ENCODE peak calls at places on chromosomes 3 and 15, in six cellular contexts. One of them, this sample, is unnamed.

GRCh38 chr3:33732394-33732793 is 14.3 kb upstream of the CLASP2 start:
- DNase-seq in HL-60: no peak
- DNase-seq in breast epithelium: no peak
- DNase-seq in suprapubic skin: no peak
- DNase-seq in Panc1: no peak
- DNase-seq in HepG2: peak; percentile 5
- DNase-seq in this sample: no peak

GRCh38 chr3:16609927-16610580 is 4.8 kb upstream of the DAZL start:
- DNase-seq in suprapubic skin: no peak
- DNase-seq in breast epithelium: no peak
- DNase-seq in HL-60: no peak
- DNase-seq in Panc1: no peak
- DNase-seq in HepG2: no peak
- DNase-seq in this sample: peak; percentile 6

GRCh38 chr15:50353251-50353998 is 1.6 kb downstream of the GABPB1 start:
- DNase-seq in HL-60: peak; percentile 68
- DNase-seq in HepG2: no peak
- DNase-seq in suprapubic skin: no peak
- DNase-seq in breast epithelium: no peak
- DNase-seq in Panc1: no peak
- DNase-seq in this sample: peak; percentile 78

GRCh38 chr3:81666502-81667121 is 94.8 kb downstream of the GBE1 start:
- DNase-seq in HL-60: no peak
- DNase-seq in breast epithelium: no peak
- DNase-seq in suprapubic skin: no peak
- DNase-seq in Panc1: no peak
- DNase-seq in HepG2: no peak
- DNase-seq in this sample: peak; percentile 60

GRCh38 chr3:53645754-53646153 is 151.3 kb downstream of the CACNA1D start:
- DNase-seq in HepG2: no peak
- DNase-seq in HL-60: no peak
- DNase-seq in Panc1: no peak
- DNase-seq in breast epithelium: no peak
- DNase-seq in suprapubic skin: no peak
- DNase-seq in this sample: no peak

GRCh38 chr3:14482271-14482721 is 57.8 kb downstream of the GRIP2 start:
- DNase-seq in HL-60: no peak
- DNase-seq in Panc1: no peak
- DNase-seq in suprapubic skin: no peak
- DNase-seq in breast epithelium: no peak
- DNase-seq in HepG2: no peak
- DNase-seq in this sample: peak; percentile 87

GRCh38 chr3:12522721-12523120 is 22.6 kb downstream of the MKRN2OS start:
- DNase-seq in HepG2: no peak
- DNase-seq in HL-60: no peak
- DNase-seq in suprapubic skin: no peak
- DNase-seq in Panc1: no peak
- DNase-seq in breast epithelium: no peak
- DNase-seq in this sample: no peak

GRCh38 chr15:29859981-29860745 is 37.9 kb upstream of the TJP1 start:
- DNase-seq in suprapubic skin: no peak
- DNase-seq in HL-60: no peak
- DNase-seq in HepG2: no peak
- DNase-seq in breast epithelium: no peak
- DNase-seq in Panc1: no peak
- DNase-seq in this sample: no peak

GRCh38 chr3:134655706-134656105 is 4.9 kb upstream of the KY start:
- DNase-seq in HL-60: no peak
- DNase-seq in Panc1: no peak
- DNase-seq in breast epithelium: no peak
- DNase-seq in suprapubic skin: no peak
- DNase-seq in HepG2: no peak
- DNase-seq in this sample: no peak

GRCh38 chr3:77039606-77040553 is at the start of gene ROBO2:
- DNase-seq in HepG2: no peak
- DNase-seq in suprapubic skin: no peak
- DNase-seq in HL-60: no peak
- DNase-seq in breast epithelium: no peak
- DNase-seq in Panc1: no peak
- DNase-seq in this sample: no peak

GRCh38 chr3:64355473-64355872 is 130.2 kb upstream of the PRICKLE2 start:
- DNase-seq in suprapubic skin: no peak
- DNase-seq in HepG2: no peak
- DNase-seq in Panc1: no peak
- DNase-seq in HL-60: no peak
- DNase-seq in breast epithelium: no peak
- DNase-seq in this sample: peak; percentile 78

GRCh38 chr3:123086110-123086642 is 19.4 kb downstream of the PDIA5 start:
- DNase-seq in breast epithelium: no peak
- DNase-seq in HL-60: no peak
- DNase-seq in suprapubic skin: no peak
- DNase-seq in HepG2: no peak
- DNase-seq in Panc1: no peak
- DNase-seq in this sample: no peak

GRCh38 chr3:58293516-58293915 is 12.5 kb upstream of the RPP14 start:
- DNase-seq in suprapubic skin: no peak
- DNase-seq in HL-60: no peak
- DNase-seq in Panc1: no peak
- DNase-seq in breast epithelium: no peak
- DNase-seq in HepG2: no peak
- DNase-seq in this sample: no peak

GRCh38 chr3:58296843-58297242 is 9.2 kb upstream of the RPP14 start:
- DNase-seq in breast epithelium: no peak
- DNase-seq in HepG2: no peak
- DNase-seq in HL-60: no peak
- DNase-seq in Panc1: no peak
- DNase-seq in suprapubic skin: no peak
- DNase-seq in this sample: no peak

GRCh38 chr3:58292866-58293265 is 13.2 kb upstream of the RPP14 start:
- DNase-seq in HL-60: no peak
- DNase-seq in breast epithelium: no peak
- DNase-seq in suprapubic skin: no peak
- DNase-seq in HepG2: no peak
- DNase-seq in Panc1: no peak
- DNase-seq in this sample: no peak

GRCh38 chr3:58298189-58298588 is 7.9 kb upstream of the RPP14 start:
- DNase-seq in breast epithelium: no peak
- DNase-seq in Panc1: no peak
- DNase-seq in suprapubic skin: no peak
- DNase-seq in HepG2: no peak
- DNase-seq in HL-60: no peak
- DNase-seq in this sample: no peak

GRCh38 chr3:58296269-58296668 is 9.8 kb upstream of the RPP14 start:
- DNase-seq in HepG2: no peak
- DNase-seq in Panc1: no peak
- DNase-seq in HL-60: no peak
- DNase-seq in breast epithelium: no peak
- DNase-seq in suprapubic skin: no peak
- DNase-seq in this sample: no peak
- TF ChIP-seq POLR2AphosphoS5 in HepG2: no peak
- TF ChIP-seq POLR2AphosphoS5 in Panc1: no peak
- TF ChIP-seq POLR2AphosphoS5 in HL-60: no peak
- TF ChIP-seq POLR2AphosphoS5 in breast epithelium: no peak
- TF ChIP-seq POLR2AphosphoS5 in suprapubic skin: no peak
- TF ChIP-seq POLR2AphosphoS5 in this sample: no peak

GRCh38 chr3:152196782-152197181 is 71.9 kb upstream of the MBNL1 start:
- DNase-seq in breast epithelium: no peak
- DNase-seq in Panc1: no peak
- DNase-seq in suprapubic skin: no peak
- DNase-seq in HepG2: no peak
- DNase-seq in HL-60: no peak
- DNase-seq in this sample: no peak
- TF ChIP-seq POLR2AphosphoS5 in breast epithelium: no peak
- TF ChIP-seq POLR2AphosphoS5 in Panc1: no peak
- TF ChIP-seq POLR2AphosphoS5 in suprapubic skin: no peak
- TF ChIP-seq POLR2AphosphoS5 in HepG2: no peak
- TF ChIP-seq POLR2AphosphoS5 in HL-60: no peak
- TF ChIP-seq POLR2AphosphoS5 in this sample: no peak

GRCh38 chr3:175088981-175089380 is 229.8 kb downstream of the NAALADL2 start:
- DNase-seq in HepG2: no peak
- DNase-seq in breast epithelium: no peak
- DNase-seq in HL-60: no peak
- DNase-seq in Panc1: no peak
- DNase-seq in suprapubic skin: no peak
- DNase-seq in this sample: no peak

GRCh38 chr3:175091426-175092114 is 232.4 kb downstream of the NAALADL2 start:
- DNase-seq in breast epithelium: no peak
- DNase-seq in HepG2: no peak
- DNase-seq in suprapubic skin: no peak
- DNase-seq in HL-60: no peak
- DNase-seq in Panc1: no peak
- DNase-seq in this sample: no peak

GRCh38 chr3:175094344-175094743 is 235.2 kb downstream of the NAALADL2 start:
- DNase-seq in breast epithelium: no peak
- DNase-seq in HepG2: no peak
- DNase-seq in HL-60: no peak
- DNase-seq in suprapubic skin: no peak
- DNase-seq in Panc1: no peak
- DNase-seq in this sample: no peak

GRCh38 chr3:175093738-175094137 is 234.6 kb downstream of the NAALADL2 start:
- DNase-seq in suprapubic skin: no peak
- DNase-seq in breast epithelium: no peak
- DNase-seq in Panc1: peak; percentile 4
- DNase-seq in HL-60: no peak
- DNase-seq in HepG2: no peak
- DNase-seq in this sample: no peak
- TF ChIP-seq POLR2AphosphoS5 in suprapubic skin: no peak
- TF ChIP-seq POLR2AphosphoS5 in breast epithelium: no peak
- TF ChIP-seq POLR2AphosphoS5 in Panc1: no peak
- TF ChIP-seq POLR2AphosphoS5 in HL-60: no peak
- TF ChIP-seq POLR2AphosphoS5 in HepG2: no peak
- TF ChIP-seq POLR2AphosphoS5 in this sample: no peak

GRCh38 chr3:37588761-37589160 is 272.9 kb upstream of the CTDSPL start:
- DNase-seq in breast epithelium: no peak
- DNase-seq in HL-60: no peak
- DNase-seq in Panc1: no peak
- DNase-seq in suprapubic skin: no peak
- DNase-seq in HepG2: no peak
- DNase-seq in this sample: no peak

GRCh38 chr3:37591130-37591865 is 270.4 kb upstream of the CTDSPL start:
- DNase-seq in HL-60: no peak
- DNase-seq in suprapubic skin: no peak
- DNase-seq in HepG2: no peak
- DNase-seq in breast epithelium: no peak
- DNase-seq in Panc1: no peak
- DNase-seq in this sample: no peak

GRCh38 chr3:37582117-37582516 is 279.6 kb upstream of the CTDSPL start:
- DNase-seq in breast epithelium: no peak
- DNase-seq in Panc1: no peak
- DNase-seq in HepG2: no peak
- DNase-seq in HL-60: no peak
- DNase-seq in suprapubic skin: no peak
- DNase-seq in this sample: no peak

GRCh38 chr3:37590328-37591079 is 271.2 kb upstream of the CTDSPL start:
- DNase-seq in breast epithelium: no peak
- DNase-seq in HL-60: no peak
- DNase-seq in suprapubic skin: peak; percentile 84
- DNase-seq in HepG2: no peak
- DNase-seq in Panc1: no peak
- DNase-seq in this sample: no peak

GRCh38 chr3:37586280-37586679 is 275.4 kb upstream of the CTDSPL start:
- DNase-seq in breast epithelium: no peak
- DNase-seq in suprapubic skin: no peak
- DNase-seq in HepG2: no peak
- DNase-seq in HL-60: no peak
- DNase-seq in Panc1: no peak
- DNase-seq in this sample: no peak
- TF ChIP-seq POLR2AphosphoS5 in breast epithelium: no peak
- TF ChIP-seq POLR2AphosphoS5 in suprapubic skin: no peak
- TF ChIP-seq POLR2AphosphoS5 in HepG2: no peak
- TF ChIP-seq POLR2AphosphoS5 in HL-60: no peak
- TF ChIP-seq POLR2AphosphoS5 in Panc1: no peak
- TF ChIP-seq POLR2AphosphoS5 in this sample: no peak

GRCh38 chr3:150370982-150371381 is 37.1 kb upstream of the TSC22D2 start:
- DNase-seq in suprapubic skin: no peak
- DNase-seq in HL-60: no peak
- DNase-seq in HepG2: no peak
- DNase-seq in Panc1: no peak
- DNase-seq in breast epithelium: no peak
- DNase-seq in this sample: peak; percentile 33

GRCh38 chr3:150370129-150370602 is 37.9 kb upstream of the TSC22D2 start:
- DNase-seq in Panc1: peak; percentile 99
- DNase-seq in HL-60: no peak
- DNase-seq in suprapubic skin: no peak
- DNase-seq in breast epithelium: peak; percentile 45
- DNase-seq in HepG2: peak; percentile 24
- DNase-seq in this sample: peak; percentile 91

GRCh38 chr3:150373234-150373633 is 34.9 kb upstream of the TSC22D2 start:
- DNase-seq in Panc1: no peak
- DNase-seq in breast epithelium: no peak
- DNase-seq in HL-60: no peak
- DNase-seq in suprapubic skin: no peak
- DNase-seq in HepG2: no peak
- DNase-seq in this sample: no peak

GRCh38 chr3:150371741-150372254 is 36.3 kb upstream of the TSC22D2 start:
- DNase-seq in HL-60: no peak
- DNase-seq in breast epithelium: peak; percentile 76
- DNase-seq in suprapubic skin: no peak
- DNase-seq in HepG2: peak; percentile 85
- DNase-seq in Panc1: peak; percentile 100
- DNase-seq in this sample: peak; percentile 100

DNA sequence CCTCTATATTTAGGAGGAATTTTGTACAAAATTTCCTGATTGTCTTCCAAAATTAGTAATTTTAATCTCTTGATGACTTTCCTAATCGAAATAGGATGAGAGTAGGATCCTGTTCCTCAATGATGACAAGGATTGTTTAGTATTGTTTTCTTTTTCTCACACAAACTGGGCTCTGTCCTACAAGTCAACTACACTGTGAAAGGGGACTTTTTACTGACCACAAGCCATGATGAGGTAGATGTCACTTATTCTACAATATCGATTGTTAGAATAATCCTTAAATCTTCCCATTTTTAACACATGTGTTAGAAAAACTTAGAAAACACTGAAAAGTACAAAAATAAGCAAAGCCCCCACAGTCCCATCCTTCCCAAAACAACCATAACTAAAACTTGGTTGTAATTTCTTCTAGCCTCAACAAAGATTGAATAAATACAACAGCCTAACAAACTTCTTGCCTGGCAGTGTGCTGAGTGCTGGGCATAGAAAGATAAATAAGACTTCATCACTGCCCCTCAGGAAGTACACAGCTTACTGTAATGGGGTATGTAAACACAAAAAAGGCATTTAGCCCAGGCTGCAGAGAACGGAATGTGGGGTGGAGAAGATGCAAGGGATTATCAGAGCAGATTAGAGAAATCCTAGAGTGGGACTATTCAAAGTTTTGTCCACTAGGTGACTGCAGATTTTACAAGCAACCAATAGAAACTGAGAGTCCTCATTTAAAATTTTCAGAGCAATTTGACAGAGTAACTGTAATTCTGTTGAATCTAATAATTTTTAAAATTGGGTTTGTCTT is 35.6 kb upstream of the TSC22D2 start:
- DNase-seq in HL-60: no peak
- DNase-seq in breast epithelium: no peak
- DNase-seq in Panc1: no peak
- DNase-seq in HepG2: peak; percentile 79
- DNase-seq in suprapubic skin: no peak
- DNase-seq in this sample: peak; percentile 47
- TF ChIP-seq POLR2AphosphoS5 in HL-60: no peak
- TF ChIP-seq POLR2AphosphoS5 in breast epithelium: no peak
- TF ChIP-seq POLR2AphosphoS5 in Panc1: no peak
- TF ChIP-seq POLR2AphosphoS5 in HepG2: no peak
- TF ChIP-seq POLR2AphosphoS5 in suprapubic skin: no peak
- TF ChIP-seq POLR2AphosphoS5 in this sample: no peak

GRCh38 chr15:49169880-49170597 is at the start of gene GALK2:
- DNase-seq in HL-60: peak; percentile 78
- DNase-seq in breast epithelium: peak; percentile 80
- DNase-seq in suprapubic skin: peak; percentile 90
- DNase-seq in Panc1: peak; percentile 88
- DNase-seq in HepG2: peak; percentile 84
- DNase-seq in this sample: peak; percentile 85
- TF ChIP-seq POLR2AphosphoS5 in HL-60: peak; percentile 87
- TF ChIP-seq POLR2AphosphoS5 in breast epithelium: peak; percentile 50
- TF ChIP-seq POLR2AphosphoS5 in suprapubic skin: no peak
- TF ChIP-seq POLR2AphosphoS5 in Panc1: peak; percentile 94
- TF ChIP-seq POLR2AphosphoS5 in HepG2: peak; percentile 85
- TF ChIP-seq POLR2AphosphoS5 in this sample: no peak